ENCODE peak calls at places on chromosomes 3 and 15, in four cellular contexts. V is foreskin fibroblast, K is neural progenitor cell, O is IMR-90. A is an unnamed sample.

GRCh38 chr15:34841220-34841841 is 46.0 kb upstream of the ACTC1 start:
- DNase-seq in V (no peak), K (no peak), O (peak; percentile 65), A (no peak)

GRCh38 chr3:137150825-137151224 is 193.0 kb downstream of the IL20RB start:
- DNase-seq in V (no peak), K (no peak), O (no peak), A (peak; percentile 40)

GRCh38 chr3:172347895-172348680 is 100.2 kb downstream of the GHSR start:
- DNase-seq in V (no peak), K (no peak), O (no peak), A (no peak)

GRCh38 chr3:134371542-134372324 is 2.5 kb downstream of the AMOTL2 start:
- DNase-seq in V (no peak), K (no peak), O (peak; percentile 53), A (no peak)

GRCh38 chr3:113533534-113533892 is 1.2 kb downstream of the SIDT1 start:
- DNase-seq in V (no peak), K (no peak), O (no peak), A (no peak)

GRCh38 chr3:124158174-124158812 is 166.4 kb upstream of the ROPN1 start:
- DNase-seq in V (no peak), K (no peak), O (no peak), A (peak; percentile 46)

GRCh38 chr3:73493543-73494314 is 131.0 kb downstream of the PDZRN3 start:
- DNase-seq in V (peak; percentile 56), K (no peak), O (peak; percentile 75), A (no peak)

GRCh38 chr15:79059081-79059572 is 31.5 kb downstream of the RASGRF1 start:
- DNase-seq in V (no peak), K (no peak), O (no peak), A (no peak)

GRCh38 chr3:2686816-2687502 is 423.2 kb downstream of the IL5RA start:
- DNase-seq in V (no peak), K (no peak), O (no peak), A (no peak)

GRCh38 chr3:30693470-30694120 is 87.2 kb downstream of the TGFBR2 start:
- DNase-seq in V (peak; percentile 58), K (peak; percentile 84), O (peak; percentile 77), A (peak; percentile 44)

GRCh38 chr3:23594897-23595670 is 210.7 kb upstream of the UBE2E1 start:
- DNase-seq in V (no peak), K (peak; percentile 35), O (peak; percentile 12), A (no peak)

GRCh38 chr3:78430741-78431140 is 1337.1 kb downstream of the ROBO1 start:
- DNase-seq in V (no peak), K (no peak), O (no peak), A (no peak)

GRCh38 chr3:184235381-184236032 is 6.1 kb downstream of the VWA5B2 start:
- DNase-seq in V (no peak), K (no peak), O (no peak), A (peak; percentile 64)

GRCh38 chr3:100089802-100090668 is 24.3 kb downstream of the FILIP1L start:
- DNase-seq in V (peak; percentile 82), K (peak; percentile 23), O (peak; percentile 69), A (peak; percentile 47)

GRCh38 chr15:101070502-101071273 is 151.5 kb downstream of the LRRK1 start:
- DNase-seq in V (peak; percentile 68), K (no peak), O (peak; percentile 89), A (no peak)

GRCh38 chr3:155102329-155102728 is 22.2 kb downstream of the MME start:
- DNase-seq in V (peak; percentile 46), K (no peak), O (peak; percentile 62), A (no peak)

GRCh38 chr3:161270991-161271390 is 49.9 kb downstream of the NMD3 start:
- DNase-seq in V (no peak), K (no peak), O (no peak), A (no peak)

GRCh38 chr3:79081285-79081684 is 686.5 kb downstream of the ROBO1 start:
- DNase-seq in V (no peak), K (peak; percentile 7), O (no peak), A (no peak)

GRCh38 chr15:39411102-39411989 is 169.5 kb upstream of the THBS1 start:
- DNase-seq in V (no peak), K (no peak), O (no peak), A (no peak)

GRCh38 chr3:129996073-129996472 is 21.6 kb downstream of the TRH start:
- DNase-seq in V (no peak), K (no peak), O (no peak), A (no peak)

GRCh38 chr3:165194477-165195135 is 1.6 kb downstream of the SLITRK3 start:
- DNase-seq in V (no peak), K (peak; percentile 28), O (no peak), A (no peak)

GRCh38 chr3:122697952-122698625 is 17.4 kb downstream of the PARP14 start:
- DNase-seq in V (no peak), K (no peak), O (no peak), A (no peak)

GRCh38 chr3:14467723-14468620 is 65.6 kb downstream of the SLC6A6 start:
- DNase-seq in V (no peak), K (peak; percentile 59), O (peak; percentile 46), A (peak; percentile 47)

GRCh38 chr3:131072099-131072559 is 45.5 kb downstream of the NEK11 start:
- DNase-seq in V (peak; percentile 42), K (no peak), O (peak; percentile 13), A (no peak)

GRCh38 chr15:58387130-58387529 is 44.7 kb upstream of the LIPC start:
- DNase-seq in V (peak; percentile 50), K (no peak), O (peak; percentile 84), A (no peak)

GRCh38 chr15:87354661-87355410 is 901.7 kb downstream of the NTRK3 start:
- DNase-seq in V (peak; percentile 56), K (no peak), O (peak; percentile 82), A (no peak)

GRCh38 chr3:143070977-143071551 is 48.5 kb upstream of the CHST2 start:
- DNase-seq in V (peak; percentile 87), K (no peak), O (peak; percentile 82), A (no peak)

GRCh38 chr3:168939651-168940238 is 723.8 kb downstream of the MECOM start:
- DNase-seq in V (no peak), K (no peak), O (no peak), A (no peak)

GRCh38 chr15:80798911-80799310 is 19.7 kb downstream of the CEMIP start:
- DNase-seq in V (no peak), K (peak; percentile 31), O (no peak), A (peak; percentile 27)

GRCh38 chr3:14802332-14802731 is 16.4 kb upstream of the FGD5 start:
- DNase-seq in V (no peak), K (no peak), O (no peak), A (no peak)

GRCh38 chr3:172557515-172558220 is 34.4 kb upstream of the TNFSF10 start:
- DNase-seq in V (no peak), K (no peak), O (peak; percentile 51), A (no peak)

GRCh38 chr3:43892061-43892460 is 201.3 kb downstream of the ABHD5 start:
- DNase-seq in V (no peak), K (no peak), O (no peak), A (no peak)

GRCh38 chr3:142273501-142273900 is 48.1 kb upstream of the GK5 start:
- DNase-seq in V (no peak), K (peak; percentile 43), O (no peak), A (peak; percentile 73)

GRCh38 chr3:45145223-45145622 is 955 bp downstream of the CDCP1 start:
- DNase-seq in V (no peak), K (no peak), O (no peak), A (no peak)
- H3K4me3 ChIP-seq in V (peak overlapping the region; percentile 56), K (peak overlapping the region; percentile 53), O (peak overlapping the region; percentile 46), A (peak overlapping the region; percentile 48)

DNA sequence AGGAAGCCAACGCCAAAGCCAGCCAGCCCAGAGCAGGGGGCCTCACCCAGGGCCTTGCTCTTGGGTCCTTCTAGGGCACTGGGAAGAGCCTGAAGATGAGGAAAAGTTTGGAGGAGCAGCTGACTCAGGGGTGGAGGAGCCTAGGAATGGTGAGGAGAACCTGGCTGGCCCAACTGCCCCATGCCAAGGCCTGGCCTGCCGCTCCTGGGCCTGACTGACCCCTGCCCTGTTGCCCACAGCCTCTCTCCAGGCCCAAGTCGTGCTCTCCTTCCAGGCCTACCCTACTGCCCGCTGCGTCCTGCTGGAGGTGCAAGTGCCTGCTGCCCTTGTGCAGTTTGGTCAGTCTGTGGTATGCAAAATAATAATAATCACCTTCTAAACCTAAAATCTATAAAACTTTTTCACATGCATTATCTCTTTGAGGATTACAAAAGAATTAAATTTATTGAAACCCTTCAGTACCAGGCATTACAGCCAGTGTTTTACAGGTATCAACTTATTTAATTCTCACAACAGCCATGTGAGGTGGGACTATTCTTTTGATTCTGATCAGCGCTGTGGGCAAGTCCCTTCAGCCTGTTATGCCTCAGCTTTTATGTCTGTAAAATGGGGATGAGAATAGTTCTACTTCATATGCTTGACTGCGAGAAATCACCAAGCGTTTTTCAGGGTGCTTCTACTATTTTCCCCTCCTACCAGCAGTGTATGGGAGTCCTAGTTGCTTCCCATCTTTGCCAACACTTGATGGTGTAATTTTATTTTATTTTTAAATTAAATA is 1.6 kb downstream of the IL17RC start:
- DNase-seq in V (no peak), K (no peak), O (no peak), A (no peak)
- H3K4me3 ChIP-seq in V (no peak overlapping the region), K (no peak overlapping the region), O (no peak overlapping the region), A (no peak overlapping the region)

GRCh38 chr15:99110093-99110492 is 5.2 kb downstream of the SYNM start:
- DNase-seq in V (no peak), K (no peak), O (no peak), A (no peak)
- H3K4me3 ChIP-seq in V (no peak overlapping the region), K (no peak overlapping the region), O (no peak overlapping the region), A (no peak overlapping the region)

DNA sequence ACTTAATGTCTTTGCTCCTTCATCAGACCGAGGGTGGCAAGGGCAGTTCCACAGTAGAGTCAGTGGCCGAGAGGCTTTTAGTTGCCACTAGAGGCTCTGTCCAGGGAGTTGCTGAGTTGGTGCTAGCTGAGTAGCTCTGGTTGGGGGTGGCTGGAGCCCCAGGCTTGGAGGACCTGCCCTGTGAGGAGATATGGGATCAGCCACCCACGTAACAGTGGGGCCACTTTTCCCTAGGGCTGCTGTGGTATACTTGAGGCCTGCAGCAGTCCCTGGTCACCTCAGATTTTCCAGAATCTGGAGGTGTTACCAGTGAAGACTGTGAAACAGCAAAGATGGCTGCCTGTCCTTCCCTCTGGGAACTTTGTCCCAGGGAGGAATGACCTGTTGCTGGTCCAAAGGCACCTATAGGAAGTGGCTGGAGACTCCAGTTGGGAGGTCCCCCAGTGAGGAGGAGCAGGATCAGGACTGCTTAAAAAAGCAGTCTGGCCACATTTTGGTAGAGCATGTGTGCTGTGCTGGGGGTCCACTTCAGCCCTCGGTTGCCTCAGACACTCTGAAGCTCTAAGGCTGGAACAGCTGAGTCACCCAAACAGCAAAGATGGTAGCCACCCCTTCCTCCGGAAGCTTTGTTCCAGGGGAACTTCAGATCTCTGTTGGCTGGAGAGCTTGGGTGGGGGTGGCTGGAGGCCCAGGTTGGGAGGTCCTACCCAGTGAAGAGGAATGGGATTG is 72.9 kb downstream of the AKAP13 start:
- DNase-seq in V (no peak), K (no peak), O (no peak), A (no peak)
- H3K4me3 ChIP-seq in V (no peak overlapping the region), K (no peak overlapping the region), O (no peak overlapping the region), A (no peak overlapping the region)

DNA sequence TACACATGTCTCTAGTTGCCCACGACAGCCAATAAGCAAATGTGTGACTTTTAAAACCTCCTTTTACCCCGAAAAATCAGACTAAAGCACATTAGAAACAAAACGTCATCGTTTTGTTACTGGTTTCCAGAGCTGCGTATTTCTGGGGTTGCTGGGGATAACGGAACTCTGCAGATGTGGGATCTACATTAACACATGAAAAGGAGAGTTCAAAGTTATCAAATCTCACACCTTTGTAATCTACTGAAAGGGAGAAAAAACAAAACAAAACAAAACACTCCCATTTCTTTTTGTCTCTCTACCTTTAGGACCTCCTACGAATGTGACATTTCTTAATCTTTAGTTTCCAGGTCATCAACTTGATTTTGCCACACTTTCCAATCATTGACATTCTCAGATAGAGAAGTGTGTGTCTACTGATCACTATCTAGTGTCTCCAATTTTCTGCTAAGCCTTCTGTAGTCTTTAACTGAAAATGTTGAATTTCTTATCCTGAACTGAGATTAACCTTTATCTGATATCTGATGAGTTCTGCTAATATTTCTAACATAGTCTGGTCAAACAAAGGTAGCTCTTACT is 93.0 kb upstream of the TSPAN3 start:
- DNase-seq in V (no peak), K (no peak), O (no peak), A (no peak)
- H3K4me3 ChIP-seq in V (no peak overlapping the region), K (no peak overlapping the region), O (no peak overlapping the region), A (no peak overlapping the region)

A was measured in WERI-Rb-1.